ENCODE peak calls at places on chromosomes 12 and 14, in ten cellular contexts. J, I, Z, X, W, Q, E, D, T and B are unnamed samples.

GRCh38 chr12:28770329-28770728 is 378.7 kb upstream of the FAR2 start:
- DNase-seq in T (peak; percentile 88), J (no peak), I (no peak), E (no peak), W (no peak), X (no peak), D (no peak), Q (no peak), Z (no peak), B (no peak)

GRCh38 chr12:121240484-121241202 is 30.7 kb downstream of the P2RX4 start:
- DNase-seq in I (no peak), T (no peak), D (peak; percentile 57), Z (no peak), Q (peak; percentile 77), E (peak; percentile 89), W (peak; percentile 57), X (peak; percentile 93), J (no peak), B (peak; percentile 66)

GRCh38 chr14:63938198-63939005 is 85.6 kb downstream of the SYNE2 start:
- DNase-seq in D (no peak), Q (peak; percentile 29), E (no peak), W (no peak), X (no peak), I (no peak), J (no peak), Z (peak; percentile 2), T (no peak), B (no peak)

GRCh38 chr12:16349132-16349463 is 1.7 kb downstream of the MGST1 start:
- DNase-seq in W (no peak), E (no peak), I (no peak), D (no peak), X (no peak), Z (peak; percentile 96), T (peak; percentile 58), J (peak; percentile 85), Q (peak; percentile 96), B (no peak)

GRCh38 chr14:72679591-72680151 is 214.2 kb downstream of the DPF3 start:
- DNase-seq in I (no peak), W (no peak), Z (peak; percentile 23), Q (no peak), X (peak; percentile 37), E (no peak), D (no peak), T (peak; percentile 14), J (no peak), B (no peak)

GRCh38 chr12:99442758-99443157 is 204.8 kb upstream of the GARIN6 start:
- DNase-seq in D (no peak), Q (no peak), Z (no peak), W (no peak), T (no peak), X (no peak), J (no peak), I (no peak), E (no peak), B (no peak)

GRCh38 chr12:23760495-23760894 is 189.0 kb downstream of the SOX5 start:
- DNase-seq in J (no peak), W (no peak), I (no peak), Z (no peak), Q (no peak), X (no peak), T (no peak), E (no peak), D (no peak), B (no peak)

GRCh38 chr12:14849664-14850063 is 6.3 kb upstream of the ART4 start:
- DNase-seq in W (no peak), J (peak; percentile 39), T (peak; percentile 78), D (no peak), X (no peak), I (no peak), Q (no peak), Z (peak; percentile 36), E (no peak), B (no peak)

GRCh38 chr12:69161835-69162234 is 77.5 kb upstream of the CPSF6 start:
- DNase-seq in E (no peak), Q (peak; percentile 11), W (no peak), D (peak; percentile 30), T (no peak), Z (no peak), I (no peak), X (no peak), J (peak; percentile 38), B (no peak)

GRCh38 chr12:90299121-90299520 is 590.5 kb upstream of the ATP2B1 start:
- DNase-seq in T (peak; percentile 29), Z (no peak), X (no peak), D (no peak), J (no peak), Q (no peak), I (no peak), W (no peak), E (no peak), B (no peak)

GRCh38 chr14:50801706-50802105 is 29.3 kb downstream of the NIN start:
- DNase-seq in Z (peak; percentile 73), T (peak; percentile 82), W (no peak), J (peak; percentile 81), Q (peak; percentile 53), I (no peak), X (no peak), D (no peak), E (no peak), B (no peak)

GRCh38 chr12:41932470-41932991 is 212.1 kb downstream of the GXYLT1 start:
- DNase-seq in J (no peak), X (peak; percentile 94), W (no peak), I (no peak), E (no peak), Q (no peak), T (peak; percentile 89), Z (no peak), D (no peak), B (peak; percentile 24)

GRCh38 chr12:78918221-78918620 is 53.6 kb downstream of the SYT1 start:
- DNase-seq in D (no peak), Q (no peak), E (no peak), J (no peak), W (no peak), I (no peak), Z (peak; percentile 4), X (no peak), T (no peak), B (no peak)

GRCh38 chr14:36747411-36748184 is 85.9 kb downstream of the PAX9 start:
- DNase-seq in E (no peak), J (peak; percentile 38), X (no peak), I (no peak), D (no peak), T (peak; percentile 7), W (no peak), Z (no peak), Q (no peak), B (no peak)